ENCODE peak calls at places on chromosome 19, in five cellular contexts. One of them, this sample, is unnamed.

GRCh38 chr19:48752511-48753365 is at the start of gene FUT1:
- DNase-seq in occipital lobe: no peak
- DNase-seq in uterus: no peak
- DNase-seq in RWPE1: peak; percentile 88
- DNase-seq in HCT116: peak; percentile 89
- DNase-seq in this sample: no peak

GRCh38 chr19:47369923-47370625 is 21.0 kb downstream of the DHX34 start:
- DNase-seq in occipital lobe: no peak
- DNase-seq in uterus: no peak
- DNase-seq in RWPE1: no peak
- DNase-seq in HCT116: no peak
- DNase-seq in this sample: no peak

GRCh38 chr19:13055213-13056051 is 47.2 kb downstream of the LYL1 start:
- DNase-seq in occipital lobe: no peak
- DNase-seq in uterus: peak; percentile 92
- DNase-seq in RWPE1: peak; percentile 69
- DNase-seq in HCT116: no peak
- DNase-seq in this sample: peak; percentile 63

GRCh38 chr19:43741075-43741840 is 13.5 kb downstream of the SMG9 start:
- DNase-seq in occipital lobe: no peak
- DNase-seq in uterus: no peak
- DNase-seq in RWPE1: no peak
- DNase-seq in HCT116: no peak
- DNase-seq in this sample: no peak

GRCh38 chr19:2035590-2035991 is 15.5 kb downstream of the MKNK2 start:
- DNase-seq in occipital lobe: no peak
- DNase-seq in uterus: no peak
- DNase-seq in RWPE1: no peak
- DNase-seq in HCT116: no peak
- DNase-seq in this sample: no peak

GRCh38 chr19:19463348-19464117 is 51.8 kb downstream of the TSSK6 start:
- DNase-seq in occipital lobe: no peak
- DNase-seq in uterus: peak; percentile 63
- DNase-seq in RWPE1: no peak
- DNase-seq in HCT116: no peak
- DNase-seq in this sample: no peak

GRCh38 chr19:12723643-12724426 is at the start of gene TNPO2:
- DNase-seq in occipital lobe: peak; percentile 30
- DNase-seq in uterus: peak; percentile 55
- DNase-seq in RWPE1: peak; percentile 70
- DNase-seq in HCT116: peak; percentile 24
- DNase-seq in this sample: no peak

GRCh38 chr19:7482584-7483439 is 6.0 kb downstream of the PEX11G start:
- DNase-seq in occipital lobe: no peak
- DNase-seq in uterus: no peak
- DNase-seq in RWPE1: peak; percentile 81
- DNase-seq in HCT116: peak; percentile 24
- DNase-seq in this sample: no peak

GRCh38 chr19:14775855-14776254 is 2.5 kb downstream of the ADGRE2 start:
- DNase-seq in occipital lobe: no peak
- DNase-seq in uterus: no peak
- DNase-seq in RWPE1: no peak
- DNase-seq in HCT116: no peak
- DNase-seq in this sample: peak; percentile 84

GRCh38 chr19:12965812-12966135 is 3.6 kb upstream of the DAND5 start:
- DNase-seq in occipital lobe: no peak
- DNase-seq in uterus: no peak
- DNase-seq in RWPE1: no peak
- DNase-seq in HCT116: no peak
- DNase-seq in this sample: no peak

GRCh38 chr19:57803594-57804325 is 11.0 kb downstream of the ZNF552 start:
- DNase-seq in occipital lobe: no peak
- DNase-seq in uterus: peak; percentile 23
- DNase-seq in RWPE1: peak; percentile 30
- DNase-seq in HCT116: peak; percentile 12
- DNase-seq in this sample: no peak

GRCh38 chr19:8615813-8616596 is 5.5 kb upstream of the ADAMTS10 start:
- DNase-seq in occipital lobe: no peak
- DNase-seq in uterus: no peak
- DNase-seq in RWPE1: peak; percentile 55
- DNase-seq in HCT116: peak; percentile 60
- DNase-seq in this sample: peak; percentile 62

GRCh38 chr19:50982186-50982585 is 1.5 kb downstream of the KLK7 start:
- DNase-seq in occipital lobe: no peak
- DNase-seq in uterus: no peak
- DNase-seq in RWPE1: no peak
- DNase-seq in HCT116: no peak
- DNase-seq in this sample: no peak

GRCh38 chr19:38467541-38468525 is 34.3 kb downstream of the RYR1 start:
- DNase-seq in occipital lobe: no peak
- DNase-seq in uterus: no peak
- DNase-seq in RWPE1: no peak
- DNase-seq in HCT116: no peak
- DNase-seq in this sample: no peak

GRCh38 chr19:51138549-51138979 is 3.5 kb upstream of the SIGLEC7 start:
- DNase-seq in occipital lobe: no peak
- DNase-seq in uterus: no peak
- DNase-seq in RWPE1: no peak
- DNase-seq in HCT116: no peak
- DNase-seq in this sample: peak; percentile 86

GRCh38 chr19:17522988-17523872 is 11.8 kb downstream of the PGLS start:
- DNase-seq in occipital lobe: no peak
- DNase-seq in uterus: no peak
- DNase-seq in RWPE1: no peak
- DNase-seq in HCT116: no peak
- DNase-seq in this sample: no peak

GRCh38 chr19:11256189-11256588 is 6.1 kb downstream of the DOCK6 start:
- DNase-seq in occipital lobe: no peak
- DNase-seq in uterus: peak; percentile 51
- DNase-seq in RWPE1: no peak
- DNase-seq in HCT116: no peak
- DNase-seq in this sample: no peak

GRCh38 chr19:23402388-23402787 is 7.1 kb upstream of the ZNF91 start:
- DNase-seq in occipital lobe: no peak
- DNase-seq in uterus: no peak
- DNase-seq in RWPE1: no peak
- DNase-seq in HCT116: no peak
- DNase-seq in this sample: no peak

GRCh38 chr19:18021121-18021755 is 13.3 kb downstream of the ARRDC2 start:
- DNase-seq in occipital lobe: peak; percentile 75
- DNase-seq in uterus: peak; percentile 71
- DNase-seq in RWPE1: peak; percentile 67
- DNase-seq in HCT116: no peak
- DNase-seq in this sample: peak; percentile 97

GRCh38 chr19:2415281-2415972 is 12.0 kb downstream of the TIMM13 start:
- DNase-seq in occipital lobe: no peak
- DNase-seq in uterus: no peak
- DNase-seq in RWPE1: no peak
- DNase-seq in HCT116: no peak
- DNase-seq in this sample: no peak

GRCh38 chr19:49614096-49614857 is 23.3 kb downstream of the PRR12 start:
- DNase-seq in occipital lobe: no peak
- DNase-seq in uterus: no peak
- DNase-seq in RWPE1: peak; percentile 38
- DNase-seq in HCT116: no peak
- DNase-seq in this sample: no peak

GRCh38 chr19:44212865-44213346 is 574 bp downstream of the ZNF227 start:
- DNase-seq in occipital lobe: no peak
- DNase-seq in uterus: no peak
- DNase-seq in RWPE1: peak; percentile 14
- DNase-seq in HCT116: no peak
- DNase-seq in this sample: no peak

GRCh38 chr19:53130506-53130905 is 2.2 kb downstream of the ZNF415 start:
- DNase-seq in occipital lobe: no peak
- DNase-seq in uterus: no peak
- DNase-seq in RWPE1: no peak
- DNase-seq in HCT116: no peak
- DNase-seq in this sample: no peak

GRCh38 chr19:56132316-56132822 is 8.7 kb upstream of the ZNF444 start:
- DNase-seq in occipital lobe: no peak
- DNase-seq in uterus: peak; percentile 41
- DNase-seq in RWPE1: no peak
- DNase-seq in HCT116: no peak
- DNase-seq in this sample: no peak

GRCh38 chr19:18576383-18576782 is 4.7 kb downstream of the UBA52 start:
- DNase-seq in occipital lobe: no peak
- DNase-seq in uterus: no peak
- DNase-seq in RWPE1: no peak
- DNase-seq in HCT116: no peak
- DNase-seq in this sample: no peak

GRCh38 chr19:35712910-35713845 is 4.6 kb upstream of the KMT2B start:
- DNase-seq in occipital lobe: no peak
- DNase-seq in uterus: no peak
- DNase-seq in RWPE1: no peak
- DNase-seq in HCT116: no peak
- DNase-seq in this sample: no peak

This sample was measured in lower leg skin.